ENCODE peak calls at places on chromosomes 16 and 17, in seven cellular contexts. One of them, this sample, is unnamed.

GRCh38 chr16:3587547-3588110 is 10.4 kb upstream of the NLRC3 start:
- DNase-seq in astrocyte: no peak
- DNase-seq in fibroblast of lung: no peak
- DNase-seq in neural progenitor cell: no peak
- DNase-seq in MM.1S: no peak
- DNase-seq in H1: no peak
- DNase-seq in GM23248: no peak
- DNase-seq in this sample: no peak

GRCh38 chr17:36197389-36197708 is 791 bp upstream of the CCL3L1 start:
- DNase-seq in neural progenitor cell: no peak
- DNase-seq in MM.1S: peak
- DNase-seq in astrocyte: no peak
- DNase-seq in fibroblast of lung: no peak
- DNase-seq in H1: no peak
- DNase-seq in GM23248: no peak
- DNase-seq in this sample: no peak

GRCh38 chr17:58312021-58312630 is 16.5 kb downstream of the TSPOAP1 start:
- DNase-seq in fibroblast of lung: no peak
- DNase-seq in MM.1S: no peak
- DNase-seq in H1: no peak
- DNase-seq in astrocyte: no peak
- DNase-seq in GM23248: no peak
- DNase-seq in neural progenitor cell: no peak
- DNase-seq in this sample: no peak

GRCh38 chr16:53094013-53094630 is 39.3 kb downstream of the CHD9 start:
- DNase-seq in H1: no peak
- DNase-seq in GM23248: no peak
- DNase-seq in fibroblast of lung: no peak
- DNase-seq in astrocyte: no peak
- DNase-seq in neural progenitor cell: no peak
- DNase-seq in MM.1S: peak
- DNase-seq in this sample: no peak

GRCh38 chr16:74998481-74999207 is at the start of gene ZNRF1:
- DNase-seq in neural progenitor cell: peak
- DNase-seq in H1: peak
- DNase-seq in fibroblast of lung: peak
- DNase-seq in MM.1S: peak
- DNase-seq in astrocyte: peak
- DNase-seq in GM23248: peak
- DNase-seq in this sample: peak

GRCh38 chr16:87657621-87658192 is 55.4 kb downstream of the JPH3 start:
- DNase-seq in astrocyte: no peak
- DNase-seq in MM.1S: no peak
- DNase-seq in GM23248: peak
- DNase-seq in fibroblast of lung: peak
- DNase-seq in H1: peak
- DNase-seq in neural progenitor cell: peak
- DNase-seq in this sample: peak

GRCh38 chr17:42050360-42051012 is at the start of gene C17orf113:
- DNase-seq in MM.1S: peak
- DNase-seq in H1: no peak
- DNase-seq in GM23248: peak
- DNase-seq in neural progenitor cell: peak
- DNase-seq in fibroblast of lung: peak
- DNase-seq in astrocyte: no peak
- DNase-seq in this sample: peak

GRCh38 chr16:24538756-24539294 is 541 bp upstream of the RBBP6 start:
- DNase-seq in fibroblast of lung: no peak
- DNase-seq in GM23248: peak
- DNase-seq in neural progenitor cell: no peak
- DNase-seq in astrocyte: no peak
- DNase-seq in H1: no peak
- DNase-seq in MM.1S: no peak
- DNase-seq in this sample: no peak

GRCh38 chr16:8931864-8932263 is 31.8 kb downstream of the USP7 start:
- DNase-seq in MM.1S: peak
- DNase-seq in fibroblast of lung: peak
- DNase-seq in neural progenitor cell: peak
- DNase-seq in H1: no peak
- DNase-seq in GM23248: peak
- DNase-seq in astrocyte: peak
- DNase-seq in this sample: peak

GRCh38 chr17:64784353-64784798 is 122.3 kb upstream of the SMURF2 start:
- DNase-seq in astrocyte: no peak
- DNase-seq in H1: no peak
- DNase-seq in MM.1S: no peak
- DNase-seq in GM23248: no peak
- DNase-seq in neural progenitor cell: no peak
- DNase-seq in fibroblast of lung: no peak
- DNase-seq in this sample: no peak

GRCh38 chr17:43020030-43020621 is 2.1 kb downstream of the VAT1 start:
- DNase-seq in fibroblast of lung: no peak
- DNase-seq in GM23248: no peak
- DNase-seq in astrocyte: no peak
- DNase-seq in H1: no peak
- DNase-seq in neural progenitor cell: no peak
- DNase-seq in MM.1S: no peak
- DNase-seq in this sample: no peak

GRCh38 chr16:762049-762513 is 1.5 kb downstream of the MSLN start:
- DNase-seq in astrocyte: no peak
- DNase-seq in MM.1S: no peak
- DNase-seq in fibroblast of lung: no peak
- DNase-seq in neural progenitor cell: peak
- DNase-seq in H1: no peak
- DNase-seq in GM23248: no peak
- DNase-seq in this sample: no peak

DNA sequence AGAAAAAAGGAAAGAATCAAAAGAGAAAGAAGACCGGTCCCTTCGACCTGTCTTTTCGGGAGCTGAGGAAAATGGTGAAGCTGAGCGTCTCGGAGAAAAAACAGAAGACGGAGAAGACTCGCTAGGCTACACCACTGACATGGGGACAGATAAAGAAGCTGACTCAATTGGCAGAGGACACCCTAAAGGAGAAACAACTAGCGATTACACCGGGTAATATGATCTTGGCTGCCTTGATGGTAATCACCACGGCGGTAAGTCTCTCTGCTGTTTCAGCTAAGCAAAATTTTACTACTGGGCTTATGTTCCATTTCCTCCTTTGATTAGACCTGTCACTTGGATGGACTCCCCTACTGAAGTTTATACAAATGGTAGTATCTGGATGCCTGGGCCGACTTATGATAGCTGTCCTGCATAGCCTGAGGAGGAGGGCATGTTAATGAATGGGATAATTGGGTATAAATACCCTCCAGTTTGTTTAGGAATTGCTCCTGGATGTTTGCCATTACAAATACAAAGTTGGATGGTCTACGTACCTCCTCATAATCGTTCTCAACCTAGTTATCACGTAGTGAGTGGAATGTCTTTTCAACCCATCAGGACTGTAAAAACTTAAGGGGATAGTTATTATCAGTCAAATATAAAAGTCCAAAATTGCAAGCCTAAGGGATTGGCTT is 24.1 kb downstream of the ALOX15B start:
- DNase-seq in MM.1S: no peak
- DNase-seq in neural progenitor cell: no peak
- DNase-seq in GM23248: no peak
- DNase-seq in astrocyte: no peak
- DNase-seq in H1: no peak
- DNase-seq in fibroblast of lung: peak
- DNase-seq in this sample: no peak
- TF ChIP-seq EZH2 in MM.1S: no peak
- TF ChIP-seq EZH2 in neural progenitor cell: peak
- TF ChIP-seq EZH2 in GM23248: peak
- TF ChIP-seq EZH2 in astrocyte: peak
- TF ChIP-seq EZH2 in H1: no peak
- TF ChIP-seq EZH2 in fibroblast of lung: peak
- TF ChIP-seq EZH2 in this sample: peak

DNA sequence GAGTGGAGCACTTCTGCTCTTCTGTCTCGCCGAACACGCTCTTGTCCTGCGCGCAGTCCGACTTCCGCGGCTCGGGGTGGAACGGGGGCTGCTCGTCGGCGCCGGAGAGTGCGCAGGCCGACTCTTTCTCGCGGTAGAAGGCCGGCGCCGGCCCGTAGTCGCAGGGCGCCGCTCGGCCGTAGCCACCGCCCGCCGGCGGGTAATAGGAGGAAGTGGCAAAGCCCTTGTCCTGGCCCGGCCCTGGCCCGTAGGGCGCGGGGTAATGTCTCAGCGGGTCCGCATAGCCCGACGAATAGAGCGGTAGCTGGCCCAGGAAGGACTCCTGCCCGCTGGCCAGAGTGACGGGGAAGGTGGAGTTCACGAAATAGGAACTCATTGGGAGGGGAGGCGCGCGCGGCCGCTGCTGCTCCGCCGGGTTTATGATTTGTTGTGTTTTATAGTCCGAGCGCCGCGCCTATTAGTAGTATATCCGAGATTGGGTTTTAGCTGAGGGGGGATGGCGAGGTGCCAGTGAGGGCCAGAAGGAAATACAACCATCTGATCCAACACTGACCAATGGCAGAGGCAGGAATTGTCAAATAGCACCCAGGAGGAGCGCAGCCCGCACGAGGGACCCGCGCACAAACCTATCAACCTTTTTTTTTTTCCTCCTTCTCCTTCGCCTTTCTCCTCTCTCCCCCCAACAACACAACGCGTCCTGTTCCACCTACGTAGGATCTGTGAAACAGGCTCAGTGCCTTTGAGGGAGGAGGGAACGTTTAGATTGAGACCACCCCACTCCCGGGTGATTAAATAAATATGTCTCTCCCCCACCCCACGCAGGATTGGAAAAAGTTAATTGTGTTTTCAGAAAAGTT is 4.4 kb upstream of the HOXB5 start:
- DNase-seq in GM23248: peak
- DNase-seq in MM.1S: no peak
- DNase-seq in H1: no peak
- DNase-seq in neural progenitor cell: peak
- DNase-seq in astrocyte: no peak
- DNase-seq in fibroblast of lung: peak
- DNase-seq in this sample: peak
- H3K4me3 ChIP-seq in GM23248: peak
- H3K4me3 ChIP-seq in MM.1S: peak
- H3K4me3 ChIP-seq in H1: no peak
- H3K4me3 ChIP-seq in neural progenitor cell: no peak
- H3K4me3 ChIP-seq in astrocyte: peak
- H3K4me3 ChIP-seq in fibroblast of lung: peak
- H3K4me3 ChIP-seq in this sample: peak

GRCh38 chr17:82865274-82865673 is 25.5 kb upstream of the ZNF750 start:
- DNase-seq in astrocyte: no peak
- DNase-seq in H1: no peak
- DNase-seq in fibroblast of lung: no peak
- DNase-seq in MM.1S: no peak
- DNase-seq in GM23248: no peak
- DNase-seq in neural progenitor cell: no peak
- DNase-seq in this sample: no peak
- H2AFZ ChIP-seq in astrocyte: no peak
- H2AFZ ChIP-seq in H1: no peak
- H2AFZ ChIP-seq in fibroblast of lung: no peak
- H2AFZ ChIP-seq in MM.1S: no peak
- H2AFZ ChIP-seq in GM23248: no peak
- H2AFZ ChIP-seq in neural progenitor cell: no peak
- H2AFZ ChIP-seq in this sample: no peak

DNA sequence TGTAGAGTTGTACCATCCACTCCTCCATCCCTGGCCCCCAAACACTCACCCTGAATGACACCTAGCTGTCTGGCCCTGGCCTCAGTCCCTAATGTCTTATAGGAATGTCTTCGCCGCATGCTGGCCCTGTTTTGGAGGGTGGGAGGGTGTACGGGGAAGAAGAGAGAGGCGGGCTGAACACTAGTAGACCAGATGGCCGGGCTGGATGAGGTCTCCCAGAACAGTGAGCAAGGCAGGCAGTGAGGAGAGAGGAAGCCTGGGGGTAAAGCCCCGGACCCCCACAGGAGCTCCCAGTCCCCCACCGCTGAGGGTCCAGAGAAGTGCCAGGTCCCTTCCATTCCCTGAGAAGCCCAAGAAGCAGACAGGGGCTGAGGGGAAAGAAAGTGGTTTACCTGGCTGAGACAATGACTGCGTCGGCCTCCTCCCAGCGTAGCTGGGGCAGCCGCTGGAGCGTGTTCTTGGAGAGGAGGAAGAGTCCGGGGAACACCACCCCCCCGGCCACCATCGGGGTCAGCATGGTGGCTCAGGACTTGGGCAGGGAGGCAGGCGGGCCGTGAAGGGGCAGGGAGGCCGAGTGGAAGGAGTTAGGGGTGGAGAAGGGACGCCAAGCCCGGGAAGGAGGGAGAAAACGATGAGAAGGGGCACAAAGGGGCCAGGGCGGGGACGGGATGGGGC is 923 bp downstream of the TLCD3B start:
- DNase-seq in GM23248: no peak
- DNase-seq in astrocyte: no peak
- DNase-seq in neural progenitor cell: peak
- DNase-seq in fibroblast of lung: no peak
- DNase-seq in H1: no peak
- DNase-seq in MM.1S: no peak
- DNase-seq in this sample: peak
- TF ChIP-seq EZH2 in GM23248: no peak
- TF ChIP-seq EZH2 in astrocyte: peak
- TF ChIP-seq EZH2 in neural progenitor cell: no peak
- TF ChIP-seq EZH2 in fibroblast of lung: peak
- TF ChIP-seq EZH2 in H1: no peak
- TF ChIP-seq EZH2 in MM.1S: peak
- TF ChIP-seq EZH2 in this sample: no peak

DNA sequence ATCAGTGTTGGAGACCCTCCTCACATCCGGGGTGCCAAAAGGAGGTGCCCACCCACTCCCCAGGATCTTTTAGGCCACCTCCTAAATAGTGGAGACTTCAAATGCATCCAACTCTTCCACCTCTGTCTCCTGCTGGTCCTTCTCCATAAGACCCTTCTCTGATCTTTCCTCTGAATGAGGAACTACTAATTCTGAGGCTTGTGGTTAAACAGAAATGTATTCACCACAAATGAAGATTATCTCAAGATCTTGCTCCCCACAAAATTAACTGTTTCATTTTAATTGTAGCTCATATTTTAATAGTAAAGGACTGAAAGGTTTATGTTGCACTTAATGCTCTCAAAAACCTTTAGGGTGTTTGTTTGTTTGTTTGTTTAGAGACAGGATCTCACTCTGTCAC is 34.1 kb downstream of the TLE7 start:
- DNase-seq in neural progenitor cell: no peak
- DNase-seq in H1: no peak
- DNase-seq in MM.1S: no peak
- DNase-seq in GM23248: no peak
- DNase-seq in astrocyte: no peak
- DNase-seq in fibroblast of lung: no peak
- DNase-seq in this sample: no peak
- H3K4me3 ChIP-seq in neural progenitor cell: no peak
- H3K4me3 ChIP-seq in H1: no peak
- H3K4me3 ChIP-seq in MM.1S: no peak
- H3K4me3 ChIP-seq in GM23248: no peak
- H3K4me3 ChIP-seq in astrocyte: no peak
- H3K4me3 ChIP-seq in fibroblast of lung: no peak
- H3K4me3 ChIP-seq in this sample: no peak

GRCh38 chr17:39028690-39029089 is 61.5 kb upstream of the FBXO47 start:
- DNase-seq in MM.1S: no peak
- DNase-seq in neural progenitor cell: no peak
- DNase-seq in H1: no peak
- DNase-seq in astrocyte: no peak
- DNase-seq in fibroblast of lung: no peak
- DNase-seq in GM23248: no peak
- DNase-seq in this sample: no peak
- H2AFZ ChIP-seq in MM.1S: no peak
- H2AFZ ChIP-seq in neural progenitor cell: no peak
- H2AFZ ChIP-seq in H1: no peak
- H2AFZ ChIP-seq in astrocyte: no peak
- H2AFZ ChIP-seq in fibroblast of lung: no peak
- H2AFZ ChIP-seq in GM23248: no peak
- H2AFZ ChIP-seq in this sample: no peak